ENCODE peak calls at places on chromosomes 11 and 22, in nine cellular contexts. D is GM23248, W is psoas muscle, L is pancreas, J is endothelial cell of umbilical vein, C is thyroid gland, Z is thoracic aorta, B is PC-3, U is SK-N-MC. P is an unnamed sample.

GRCh38 chr11:58047818-58048217 is 17.1 kb downstream of the OR6Q1 start:
- DNase-seq in D (no peak), W (no peak), L (no peak), J (no peak), C (no peak), Z (no peak), B (no peak), U (no peak), P (no peak)

GRCh38 chr11:98616256-98616655 is 404.5 kb upstream of the CNTN5 start:
- DNase-seq in D (no peak), W (no peak), L (no peak), J (no peak), C (no peak), Z (no peak), B (peak), U (no peak), P (no peak)

GRCh38 chr11:61619827-61620226 is 39.0 kb upstream of the SYT7 start:
- DNase-seq in D (no peak), W (no peak), L (no peak), J (no peak), C (no peak), Z (no peak), B (no peak), U (no peak), P (no peak)

GRCh38 chr11:61494341-61495038 is 14.1 kb upstream of the LRRC10B start:
- DNase-seq in D (no peak), W (no peak), L (no peak), J (no peak), C (no peak), Z (no peak), B (no peak), U (no peak), P (no peak)

GRCh38 chr11:62917906-62918502 is 3.2 kb downstream of the CHRM1 start:
- DNase-seq in D (no peak), W (no peak), L (no peak), J (no peak), C (no peak), Z (no peak), B (no peak), U (no peak), P (no peak)

GRCh38 chr11:62201376-62201775 is 7.1 kb upstream of the SCGB2A1 start:
- DNase-seq in D (no peak), W (no peak), L (no peak), J (no peak), C (no peak), Z (no peak), B (peak), U (no peak), P (no peak)

GRCh38 chr11:112651345-112651744 is 309.9 kb upstream of the NCAM1 start:
- DNase-seq in D (no peak), W (no peak), L (no peak), J (no peak), C (no peak), Z (no peak), B (no peak), U (no peak), P (no peak)

GRCh38 chr22:50674606-50675552 is 2.3 kb downstream of the SHANK3 start:
- DNase-seq in D (peak), W (no peak), L (peak), J (no peak), C (peak), Z (no peak), B (peak), U (no peak), P (no peak)

GRCh38 chr11:1827095-1827797 is 7.5 kb upstream of the SYT8 start:
- DNase-seq in D (peak), W (peak), L (peak), J (peak), C (peak), Z (peak), B (peak), U (peak), P (peak)
- H3K27ac ChIP-seq in D (peak), W (peak), L (peak), J (no peak), C (no peak), Z (peak), B (no peak), U (no peak), P (peak)

DNA sequence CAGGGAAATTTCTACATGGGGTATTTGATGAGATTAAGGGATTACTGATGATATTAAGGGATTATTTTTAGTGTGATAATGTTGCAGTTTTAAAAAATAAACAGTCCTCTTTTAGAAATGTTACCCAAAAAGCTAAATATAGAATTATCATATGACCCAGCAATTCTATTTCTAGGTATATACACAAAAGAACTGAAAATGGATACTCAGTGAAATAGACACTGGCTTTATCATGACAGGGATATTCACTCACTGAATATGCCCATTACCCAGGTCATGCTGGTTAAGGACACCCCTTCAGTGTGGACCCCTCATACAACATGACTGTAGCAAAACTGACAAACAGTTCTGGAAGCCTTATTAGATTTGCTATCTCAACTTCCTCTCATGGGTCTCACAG is 27.8 kb downstream of the USP28 start:
- DNase-seq in D (no peak), W (no peak), L (no peak), J (no peak), C (no peak), Z (no peak), B (no peak), U (no peak), P (no peak)
- H3K4me3 ChIP-seq in D (no peak), W (no peak), L (no peak), J (no peak), C (no peak), Z (no peak), B (no peak), U (no peak), P (no peak)

GRCh38 chr11:119706887-119707286 is 22.1 kb downstream of the NECTIN1 start:
- DNase-seq in D (no peak), W (no peak), L (no peak), J (no peak), C (no peak), Z (no peak), B (no peak), U (no peak), P (no peak)

GRCh38 chr11:119709638-119710346 is 19.2 kb downstream of the NECTIN1 start:
- DNase-seq in D (no peak), W (no peak), L (no peak), J (no peak), C (no peak), Z (no peak), B (no peak), U (no peak), P (no peak)

GRCh38 chr11:119710417-119710816 is 18.6 kb downstream of the NECTIN1 start:
- DNase-seq in D (no peak), W (no peak), L (no peak), J (no peak), C (no peak), Z (no peak), B (no peak), U (no peak), P (no peak)

GRCh38 chr11:119711476-119711875 is 17.5 kb downstream of the NECTIN1 start:
- DNase-seq in D (no peak), W (no peak), L (no peak), J (no peak), C (no peak), Z (no peak), B (no peak), U (no peak), P (no peak)

DNA sequence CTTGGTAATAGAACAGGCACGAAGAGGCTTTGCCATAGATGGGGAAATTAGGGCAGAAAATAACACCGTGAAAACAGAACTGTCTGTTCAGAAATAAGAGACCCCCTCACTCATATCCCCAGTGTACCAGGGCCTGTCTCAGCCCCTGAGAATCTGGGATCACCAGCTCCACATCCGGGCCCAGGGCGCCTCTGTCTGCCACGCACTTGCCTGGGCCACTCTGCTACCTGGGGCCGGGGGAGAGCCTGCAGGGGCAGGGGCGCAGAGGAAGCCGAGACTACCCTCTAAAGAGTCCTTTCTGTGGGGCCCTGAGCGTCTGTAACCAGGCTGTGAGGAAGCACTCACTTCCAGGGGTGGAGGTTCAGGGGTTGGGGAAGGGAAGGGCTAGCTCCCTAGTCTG is 19.8 kb downstream of the NECTIN1 start:
- DNase-seq in D (no peak), W (no peak), L (no peak), J (no peak), C (no peak), Z (no peak), B (no peak), U (no peak), P (no peak)
- H3K27ac ChIP-seq in D (no peak), W (no peak), L (no peak), J (no peak), C (no peak), Z (no peak), B (no peak), U (no peak), P (no peak)

DNA sequence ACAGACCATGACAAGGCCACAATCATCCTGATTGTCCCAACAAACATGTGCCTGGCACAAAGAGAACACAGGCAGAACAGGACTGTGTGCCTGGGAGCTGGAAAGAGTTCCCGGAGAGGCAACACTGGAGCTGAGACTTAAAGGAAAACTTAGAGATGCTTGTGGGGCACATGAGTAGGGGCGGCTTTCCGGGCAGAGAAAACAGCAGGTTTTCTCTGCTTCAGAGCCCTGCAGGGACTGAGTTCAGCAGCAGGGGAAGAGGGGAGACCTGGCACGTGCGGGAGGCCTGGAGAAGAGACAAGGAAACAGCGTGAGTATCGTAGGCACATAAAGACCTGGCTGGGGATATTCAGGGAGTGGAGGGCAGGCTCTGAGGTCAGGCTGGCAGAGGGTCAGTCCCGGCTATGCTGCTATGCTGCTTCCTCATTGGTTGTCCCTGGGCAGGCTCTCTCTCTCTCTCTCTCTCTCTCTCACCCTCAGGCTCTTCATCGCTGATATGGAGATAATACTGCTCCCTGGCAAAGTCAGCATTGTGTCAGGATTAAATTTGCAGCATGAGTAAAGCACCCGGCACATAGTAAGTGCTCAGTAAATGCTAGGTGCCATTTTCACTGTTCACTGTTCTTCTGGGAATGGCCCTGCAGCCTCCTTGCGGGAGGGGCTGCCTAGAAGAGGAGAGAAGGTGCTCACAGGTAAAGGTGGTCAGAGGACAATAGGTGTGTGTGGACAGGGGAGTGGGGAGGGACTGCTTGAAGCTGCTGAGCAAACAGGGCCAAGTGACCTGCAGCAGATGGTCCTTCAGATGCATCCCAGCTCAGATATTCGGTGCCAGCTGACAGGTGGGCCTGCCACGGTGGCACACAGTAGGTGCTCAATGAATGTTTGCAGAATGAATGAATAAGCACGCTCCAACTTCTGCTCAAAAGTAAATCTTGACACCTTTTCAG is 2.0 kb downstream of the KIAA0930 start:
- DNase-seq in D (no peak), W (no peak), L (no peak), J (no peak), C (no peak), Z (no peak), B (no peak), U (no peak), P (no peak)
- H3K4me3 ChIP-seq in D (no peak), W (no peak), L (no peak), J (no peak), C (no peak), Z (no peak), B (no peak), U (no peak), P (no peak)

DNA sequence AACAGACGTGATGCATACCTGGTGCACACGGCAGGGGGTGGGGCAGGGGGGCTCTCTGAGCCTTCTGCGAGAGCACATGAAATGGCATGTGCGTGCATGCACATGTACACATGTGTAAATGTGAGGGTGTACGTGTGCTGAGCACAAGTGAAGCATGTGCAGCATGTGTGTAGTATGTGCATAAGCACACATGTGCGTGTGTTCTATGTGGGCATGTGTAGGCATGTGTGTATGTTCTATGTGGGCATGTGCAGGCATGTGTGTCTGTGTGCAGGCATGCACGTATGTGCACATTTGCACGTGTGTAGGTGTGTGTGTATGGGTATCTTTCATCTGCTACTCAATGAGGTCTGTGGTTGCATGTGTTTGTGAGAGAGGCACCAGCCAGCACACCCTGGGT is 371.2 kb downstream of the CTTN start:
- DNase-seq in D (no peak), W (no peak), L (no peak), J (no peak), C (no peak), Z (no peak), B (no peak), U (no peak), P (no peak)
- H3K27ac ChIP-seq in D (no peak), W (no peak), L (no peak), J (no peak), C (no peak), Z (no peak), B (no peak), U (no peak), P (no peak)

DNA sequence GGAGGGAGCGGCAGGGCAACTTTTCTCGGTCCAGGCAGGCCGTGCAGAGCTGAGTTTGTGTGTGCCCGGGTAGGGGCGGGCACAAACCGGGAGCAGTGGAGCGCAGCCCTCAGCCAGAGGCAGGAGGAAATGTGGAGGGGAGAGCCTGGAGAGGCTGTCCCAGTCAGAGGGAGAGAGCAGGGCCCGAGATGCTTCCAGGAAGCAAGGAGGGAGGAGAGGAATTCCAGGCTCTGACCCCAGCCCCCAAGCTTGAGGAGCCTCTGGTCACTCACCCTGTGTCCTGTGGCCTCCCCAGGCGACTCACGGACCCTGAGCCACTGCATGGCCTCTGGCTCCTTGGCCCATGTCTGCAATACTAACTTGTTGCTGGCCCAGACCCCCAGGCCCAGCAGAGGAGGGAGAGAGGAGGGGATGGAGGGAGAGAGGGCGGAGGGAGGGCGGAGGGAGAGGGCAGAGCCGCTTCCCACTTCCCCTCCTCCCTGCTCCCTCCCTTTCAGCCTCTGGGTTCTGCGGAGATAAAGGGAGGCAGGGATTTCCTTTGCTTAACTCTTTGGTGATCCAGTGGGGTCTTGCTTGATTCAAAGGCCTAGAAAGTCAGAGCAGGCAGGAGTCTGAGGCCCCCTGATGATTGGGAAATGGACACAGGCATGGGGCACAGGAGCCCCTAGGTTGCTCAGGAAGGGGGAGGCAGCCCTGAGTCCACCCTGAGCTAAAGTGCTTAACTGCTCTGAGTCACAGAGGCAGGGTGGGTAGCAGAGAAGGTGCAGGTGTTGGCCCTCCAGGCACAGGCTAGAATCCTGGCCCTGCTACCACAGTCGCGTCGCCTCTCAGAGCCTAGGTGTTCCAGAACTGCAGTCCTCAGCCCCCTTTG is at the start of gene C1QTNF6:
- DNase-seq in D (peak), W (peak), L (no peak), J (peak), C (peak), Z (no peak), B (peak), U (no peak), P (no peak)
- H3K4me3 ChIP-seq in D (peak), W (peak), L (no peak), J (no peak), C (no peak), Z (peak), B (peak), U (peak), P (peak)

GRCh38 chr11:19958218-19958617 is 202.1 kb downstream of the DBX1 start:
- DNase-seq in D (no peak), W (no peak), L (no peak), J (peak), C (no peak), Z (no peak), B (no peak), U (no peak), P (no peak)
- H3K27ac ChIP-seq in D (no peak), W (no peak), L (no peak), J (peak), C (no peak), Z (peak), B (no peak), U (no peak), P (no peak)

P was measured in coronary artery.